ENCODE peak calls at places on chromosome X, in eight cellular contexts. U is tibial nerve, M is transverse colon, X is ovary, C is suprapubic skin, H is SK-N-SH, R is A549, G is HepG2. K is an unnamed sample.

GRCh38 chrX:150693782-150694574 is 782 bp downstream of the MTMR1 start:
- DNase-seq in M (peak; percentile 80), H (peak; percentile 82), G (peak; percentile 30), U (no peak), R (peak; percentile 21), C (no peak), X (peak; percentile 30), K (peak; percentile 66)

GRCh38 chrX:50707376-50707775 is 106.6 kb downstream of the SHROOM4 start:
- DNase-seq in C (no peak), X (no peak), U (no peak), G (no peak), H (no peak), R (no peak), M (peak; percentile 15), K (no peak)

GRCh38 chrX:151397741-151398070 is 700 bp downstream of the VMA21 start:
- DNase-seq in M (no peak), H (peak; percentile 33), X (no peak), R (peak; percentile 6), G (no peak), U (no peak), C (no peak), K (no peak)

GRCh38 chrX:128728943-128729342 is 676.7 kb upstream of the ACTRT1 start:
- DNase-seq in G (no peak), M (no peak), H (no peak), X (no peak), C (no peak), U (no peak), R (no peak), K (no peak)

GRCh38 chrX:123818243-123818642 is 41.6 kb upstream of the XIAP start:
- DNase-seq in C (no peak), H (no peak), U (no peak), X (no peak), G (peak; percentile 63), M (no peak), R (peak; percentile 87), K (peak; percentile 20)

GRCh38 chrX:56813318-56813837 is 84.3 kb downstream of the NBDY start:
- DNase-seq in C (peak; percentile 74), G (no peak), X (no peak), M (no peak), U (no peak), R (no peak), H (no peak), K (no peak)

GRCh38 chrX:97524997-97525396 is 641.3 kb downstream of the RPA4 start:
- DNase-seq in H (no peak), X (no peak), U (no peak), M (no peak), C (no peak), G (no peak), R (no peak), K (no peak)

GRCh38 chrX:135543924-135544323 is 23.5 kb downstream of the INTS6L start:
- DNase-seq in R (peak; percentile 17), M (peak; percentile 30), X (no peak), C (no peak), U (no peak), H (no peak), G (no peak), K (no peak)

GRCh38 chrX:134186362-134187121 is 50.4 kb upstream of the CCDC160 start:
- DNase-seq in X (no peak), C (no peak), M (peak; percentile 20), R (no peak), H (no peak), U (no peak), G (no peak), K (no peak)

GRCh38 chrX:111339212-111339611 is 68.9 kb upstream of the CAPN6 start:
- DNase-seq in G (no peak), R (no peak), U (no peak), C (no peak), M (no peak), X (no peak), H (no peak), K (no peak)

GRCh38 chrX:29858714-29859113 is 356.6 kb upstream of the MAGEB2 start:
- DNase-seq in M (no peak), G (no peak), R (no peak), C (no peak), U (no peak), H (no peak), X (no peak), K (no peak)

GRCh38 chrX:96764864-96765263 is 80.2 kb downstream of the DIAPH2 start:
- DNase-seq in R (no peak), C (no peak), M (no peak), U (no peak), G (no peak), X (no peak), H (no peak), K (no peak)

GRCh38 chrX:155027509-155028066 is 944 bp downstream of the FUNDC2 start:
- DNase-seq in U (no peak), H (no peak), G (peak; percentile 11), M (no peak), C (no peak), R (peak; percentile 53), X (no peak), K (no peak)

GRCh38 chrX:34381241-34381640 is 249.1 kb upstream of the FAM47A start:
- DNase-seq in U (no peak), H (no peak), C (no peak), R (no peak), G (no peak), X (no peak), M (no peak), K (no peak)

GRCh38 chrX:22109442-22109841 is 77.3 kb downstream of the PHEX start:
- DNase-seq in H (no peak), R (peak; percentile 33), U (no peak), X (no peak), M (no peak), C (no peak), G (no peak), K (no peak)

GRCh38 chrX:40465735-40466551 is 114.8 kb upstream of the ATP6AP2 start:
- DNase-seq in M (no peak), H (no peak), G (no peak), U (no peak), X (no peak), R (no peak), C (no peak), K (no peak)

GRCh38 chrX:127879585-127879984 is 172.6 kb downstream of the ACTRT1 start:
- DNase-seq in X (no peak), G (no peak), H (no peak), R (no peak), U (no peak), M (no peak), C (no peak), K (no peak)

GRCh38 chrX:41035582-41035981 is 49.7 kb upstream of the USP9X start:
- DNase-seq in R (no peak), M (no peak), G (no peak), X (no peak), C (no peak), H (no peak), U (no peak), K (no peak)

GRCh38 chrX:66163849-66164401 is at the start of gene HEPH:
- DNase-seq in M (peak; percentile 25), H (no peak), G (no peak), U (no peak), R (no peak), C (no peak), X (peak; percentile 10), K (no peak)
- H3K27ac ChIP-seq in M (peak within 1 kb of the TSS; percentile 82), H (no peak within 1 kb of the TSS), G (no peak within 1 kb of the TSS), U (peak within 1 kb of the TSS; percentile 61), R (no peak within 1 kb of the TSS), C (peak within 1 kb of the TSS; percentile 41), X (no peak within 1 kb of the TSS), K (peak within 1 kb of the TSS; percentile 39)

GRCh38 chrX:11364835-11365234 is 71.6 kb downstream of the AMELX start:
- DNase-seq in M (no peak), H (no peak), C (no peak), U (no peak), X (no peak), G (no peak), R (no peak), K (no peak)

GRCh38 chrX:11365426-11365825 is 72.2 kb downstream of the AMELX start:
- DNase-seq in X (no peak), R (no peak), U (no peak), M (no peak), G (no peak), C (no peak), H (no peak), K (no peak)

GRCh38 chrX:11366998-11367595 is 73.9 kb downstream of the AMELX start:
- DNase-seq in U (no peak), R (no peak), H (no peak), X (no peak), C (no peak), G (no peak), M (no peak), K (no peak)

GRCh38 chrX:11367609-11368430 is 74.6 kb downstream of the AMELX start:
- DNase-seq in U (no peak), R (no peak), X (no peak), C (no peak), H (no peak), M (no peak), G (no peak), K (no peak)

DNA sequence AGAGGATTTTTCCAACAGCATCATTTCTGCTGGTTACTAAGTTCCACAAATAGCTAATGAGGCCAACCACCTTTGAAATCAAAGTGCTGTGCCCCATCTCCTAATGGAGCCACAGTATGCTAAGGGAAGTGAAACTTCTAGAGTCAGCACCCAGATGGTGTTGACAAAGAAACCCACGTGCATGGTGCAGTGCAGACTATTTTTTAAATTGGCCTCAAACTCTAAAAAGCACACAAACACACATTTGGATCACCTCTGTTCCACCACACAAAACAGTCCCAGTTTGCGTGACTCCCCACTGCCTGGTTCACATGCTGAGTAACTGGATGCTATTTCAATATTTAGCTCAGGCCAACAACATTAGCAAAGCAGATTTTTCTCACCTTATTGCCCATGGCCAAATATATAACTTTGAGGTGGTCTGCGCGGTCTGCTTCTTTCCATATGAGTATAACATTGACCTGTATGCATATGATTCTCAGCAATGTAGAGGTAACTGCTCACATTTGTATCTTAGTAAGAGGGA is 69.9 kb downstream of the AMELX start:
- DNase-seq in G (no peak), U (no peak), R (no peak), X (no peak), C (no peak), H (no peak), M (no peak), K (no peak)
- H3K4me3 ChIP-seq in G (no peak overlapping the region), U (no peak overlapping the region), R (no peak overlapping the region), X (no peak overlapping the region), C (no peak overlapping the region), H (no peak overlapping the region), M (no peak overlapping the region), K (no peak overlapping the region)

GRCh38 chrX:139194571-139195280 is 335.8 kb upstream of the F9 start:
- DNase-seq in X (no peak), U (no peak), G (no peak), C (no peak), H (no peak), R (no peak), M (peak; percentile 18), K (peak; percentile 71)
- TF ChIP-seq EP300 in X (no peak), U (no peak), G (no peak), C (no peak), H (no peak), R (no peak), M (no peak), K (no peak)

DNA sequence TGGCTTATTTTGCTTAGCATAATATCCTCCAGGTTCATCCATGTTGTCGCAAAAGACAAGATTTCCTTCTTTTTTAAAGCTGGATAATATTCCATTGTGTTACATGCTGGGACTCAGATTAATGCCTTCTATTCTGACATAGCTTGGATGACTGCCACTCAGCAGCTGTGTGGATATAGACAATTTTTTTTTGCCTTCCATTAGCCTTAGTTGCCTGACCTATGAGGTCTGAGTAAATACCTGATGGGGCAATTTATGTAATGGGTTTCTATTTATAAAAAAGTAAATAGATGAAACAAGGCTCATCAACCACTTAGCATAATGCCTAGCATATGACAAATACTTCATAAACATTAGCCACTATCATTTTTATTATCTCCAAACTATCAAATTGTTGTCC is 515.4 kb downstream of the ZNF674 start:
- DNase-seq in C (no peak), X (no peak), R (no peak), H (no peak), U (no peak), M (no peak), G (no peak), K (no peak)
- H3K27ac ChIP-seq in C (no peak overlapping the region), X (no peak overlapping the region), R (no peak overlapping the region), H (no peak overlapping the region), U (no peak overlapping the region), M (no peak overlapping the region), G (no peak overlapping the region), K (no peak overlapping the region)

K was measured in stomach.